ENCODE peak calls at places on chromosomes 13 and 19, in ten cellular contexts. G, J, U, B, Z, P, D, N, H and A are unnamed samples.

GRCh38 chr13:58946274-58946673 is 1217.5 kb downstream of the DIAPH3 start:
- DNase-seq in J (no peak), D (no peak), Z (no peak), P (no peak), H (no peak), G (no peak), B (no peak), U (no peak), N (no peak), A (no peak)

GRCh38 chr19:42140125-42140754 is 8.0 kb upstream of the POU2F2 start:
- DNase-seq in J (peak; percentile 94), B (peak; percentile 87), H (no peak), D (peak; percentile 54), N (peak; percentile 74), U (peak; percentile 41), Z (peak; percentile 61), G (no peak), P (no peak), A (peak; percentile 25)

GRCh38 chr13:40235160-40235796 is 431.2 kb downstream of the FOXO1 start:
- DNase-seq in Z (peak; percentile 93), J (no peak), P (no peak), B (no peak), D (no peak), G (no peak), N (peak; percentile 68), U (no peak), H (no peak), A (no peak)

GRCh38 chr19:6100284-6100915 is 9.9 kb downstream of the RFX2 start:
- DNase-seq in H (peak; percentile 17), D (no peak), U (no peak), N (no peak), G (no peak), P (no peak), Z (no peak), J (peak; percentile 42), B (no peak), A (no peak)

GRCh38 chr13:57632276-57633140 is 964 bp downstream of the PCDH17 start:
- DNase-seq in U (no peak), Z (no peak), B (peak; percentile 60), G (no peak), J (peak; percentile 43), P (no peak), N (no peak), D (no peak), H (no peak), A (no peak)

GRCh38 chr13:64697226-64697625 is 2532.9 kb downstream of the PCDH9 start:
- DNase-seq in Z (no peak), D (no peak), U (no peak), N (no peak), H (no peak), G (no peak), P (no peak), J (no peak), B (no peak), A (no peak)

GRCh38 chr13:112965573-112966115 is 3.4 kb upstream of the MCF2L start:
- DNase-seq in Z (no peak), J (no peak), G (no peak), P (no peak), H (no peak), U (no peak), B (no peak), D (peak; percentile 17), N (no peak), A (no peak)

GRCh38 chr13:106418556-106418955 is 116.9 kb downstream of the EFNB2 start:
- DNase-seq in Z (peak; percentile 97), U (no peak), G (no peak), H (no peak), P (no peak), D (no peak), B (no peak), N (peak; percentile 27), J (no peak), A (no peak)

GRCh38 chr19:37902668-37903067 is 3.7 kb downstream of the WDR87 start:
- DNase-seq in G (peak; percentile 66), D (peak; percentile 87), U (peak; percentile 89), B (peak; percentile 86), J (peak; percentile 85), Z (peak; percentile 73), H (peak; percentile 79), N (peak; percentile 84), P (peak; percentile 83), A (peak; percentile 39)

GRCh38 chr13:108266316-108266936 is 3.1 kb upstream of the TNFSF13B start:
- DNase-seq in G (no peak), N (no peak), U (no peak), P (no peak), Z (no peak), D (no peak), J (no peak), B (no peak), H (no peak), A (no peak)

GRCh38 chr13:106089251-106089940 is 446.1 kb downstream of the EFNB2 start:
- DNase-seq in D (no peak), N (no peak), Z (peak; percentile 33), U (no peak), B (no peak), P (no peak), G (no peak), J (no peak), H (no peak), A (no peak)

GRCh38 chr19:5360003-5360820 is 19.6 kb upstream of the PTPRS start:
- DNase-seq in N (no peak), U (no peak), G (no peak), H (no peak), B (no peak), J (no peak), D (no peak), P (no peak), Z (peak; percentile 57), A (no peak)

GRCh38 chr19:15264061-15264932 is 32.0 kb upstream of the EPHX3 start:
- DNase-seq in H (peak; percentile 63), N (peak; percentile 55), B (peak; percentile 87), P (peak; percentile 75), Z (peak; percentile 74), G (peak; percentile 43), U (peak; percentile 80), J (peak; percentile 82), D (peak; percentile 68), A (no peak)

GRCh38 chr13:113209880-113210421 is 538 bp downstream of the CUL4A start:
- DNase-seq in B (peak; percentile 74), U (peak; percentile 71), H (peak; percentile 72), N (peak; percentile 80), P (peak; percentile 86), G (peak; percentile 67), D (peak; percentile 87), J (peak; percentile 55), Z (peak; percentile 52), A (no peak)

GRCh38 chr19:52171321-52172169 is at the start of gene ZNF836:
- DNase-seq in B (peak; percentile 84), H (peak; percentile 92), G (peak; percentile 82), U (peak; percentile 92), N (peak; percentile 87), J (peak; percentile 88), P (peak; percentile 92), Z (peak; percentile 64), D (peak; percentile 88), A (no peak)

GRCh38 chr19:2507109-2507508 is 31.2 kb downstream of the GADD45B start:
- DNase-seq in H (peak; percentile 45), G (peak; percentile 9), J (no peak), Z (peak; percentile 59), U (peak; percentile 65), P (peak; percentile 57), B (no peak), N (peak; percentile 88), D (no peak), A (no peak)

GRCh38 chr19:2307518-2308012 is 389 bp downstream of the LINGO3 start:
- DNase-seq in J (no peak), Z (no peak), D (no peak), N (no peak), P (no peak), B (no peak), H (no peak), U (no peak), G (no peak), A (no peak)